ENCODE peak calls at places on chromosomes 4 and X, in six cellular contexts. X, J, D, O, G and A are unnamed samples. For H3K4me1, the result is how much of the 10 kb centered on the place peaks cover.

GRCh38 chr4:140088317-140088967 is 65.5 kb downstream of the MAML3 start:
- DNase-seq in D (no peak), G (no peak), O (no peak), J (no peak), X (no peak), A (no peak)

GRCh38 chrX:136752796-136753195 is 27.9 kb downstream of the ARHGEF6 start:
- DNase-seq in D (peak), G (no peak), O (peak), X (no peak), J (no peak), A (no peak)

GRCh38 chrX:39766882-39767281 is 330.9 kb downstream of the BCOR start:
- DNase-seq in O (no peak), J (no peak), G (no peak), X (no peak), D (no peak), A (no peak)

GRCh38 chr4:17068885-17069284 is 170.4 kb upstream of the LDB2 start:
- DNase-seq in G (no peak), D (no peak), J (no peak), O (peak), X (no peak), A (no peak)

GRCh38 chr4:79445371-79445781 is 37.3 kb upstream of the GK2 start:
- DNase-seq in O (no peak), J (no peak), D (no peak), G (no peak), X (peak), A (no peak)

GRCh38 chr4:110335399-110335798 is 137.0 kb upstream of the ELOVL6 start:
- DNase-seq in J (no peak), X (no peak), O (no peak), D (peak), G (no peak), A (no peak)

GRCh38 chrX:84735025-84735424 is 232.8 kb upstream of the HDX start:
- DNase-seq in J (no peak), O (peak), D (no peak), X (no peak), G (peak), A (no peak)

GRCh38 chr4:52987401-52988056 is 125.4 kb downstream of the RASL11B start:
- DNase-seq in X (no peak), J (no peak), D (no peak), O (no peak), G (no peak), A (no peak)

GRCh38 chr4:110005461-110006056 is 92.9 kb downstream of the EGF start:
- DNase-seq in O (peak), G (peak), X (peak), D (peak), J (no peak), A (no peak)

GRCh38 chrX:41823402-41823801 is 99.4 kb downstream of the GPR82 start:
- DNase-seq in O (peak), G (no peak), D (no peak), X (no peak), J (no peak), A (peak)

GRCh38 chr4:126405369-126405982 is 1090.7 kb downstream of the FAT4 start:
- DNase-seq in G (peak), X (peak), D (no peak), O (peak), J (peak), A (no peak)

GRCh38 chr4:3257125-3257690 is 8.2 kb downstream of the MSANTD1 start:
- DNase-seq in O (no peak), X (no peak), G (peak), J (no peak), D (peak), A (peak)

GRCh38 chr4:146650034-146650433 is 11.3 kb downstream of the POU4F2 start:
- DNase-seq in G (no peak), J (no peak), D (no peak), O (no peak), X (no peak), A (no peak)

GRCh38 chrX:55253528-55253927 is 11.2 kb downstream of the PAGE3 start:
- DNase-seq in O (no peak), G (no peak), D (no peak), X (no peak), J (no peak), A (no peak)

GRCh38 chrX:153184787-153185186 is 5.7 kb downstream of the MAGEA1 start:
- DNase-seq in X (no peak), G (no peak), J (no peak), O (no peak), D (no peak), A (no peak)

GRCh38 chrX:51776851-51777250 is 33.6 kb downstream of the GSPT2 start:
- DNase-seq in D (no peak), O (no peak), X (no peak), J (no peak), G (no peak), A (no peak)

GRCh38 chr4:140047017-140047640 is 106.9 kb downstream of the MAML3 start:
- DNase-seq in X (peak), G (no peak), D (peak), O (no peak), J (peak), A (no peak)

GRCh38 chr4:141464366-141464765 is 172.0 kb upstream of the IL15 start:
- DNase-seq in X (no peak), D (no peak), O (no peak), G (no peak), J (no peak), A (no peak)

GRCh38 chrX:119118780-119119395 is 8.7 kb downstream of the KIAA1210 start:
- DNase-seq in O (peak), X (peak), J (peak), G (peak), D (peak), A (peak)

GRCh38 chr4:116118216-116118615 is 967.2 kb downstream of the TRAM1L1 start:
- DNase-seq in X (no peak), J (no peak), O (no peak), G (no peak), D (no peak), A (no peak)

GRCh38 chrX:29257516-29257915 is 670.3 kb downstream of the IL1RAPL1 start:
- DNase-seq in J (no peak), D (no peak), O (peak), G (no peak), X (no peak), A (no peak)

GRCh38 chr4:65597697-65598096 is 72.6 kb downstream of the EPHA5 start:
- DNase-seq in X (no peak), G (no peak), O (no peak), D (peak), J (no peak), A (no peak)

GRCh38 chr4:142379277-142380051 is 466.6 kb downstream of the INPP4B start:
- DNase-seq in O (peak), D (peak), X (no peak), J (no peak), G (peak), A (no peak)

GRCh38 chr4:30716671-30717207 is 3.4 kb upstream of the PCDH7 start:
- DNase-seq in O (peak), J (no peak), D (peak), G (peak), X (no peak), A (peak)

GRCh38 chr4:126591583-126591982 is 1041.2 kb upstream of the INTU start:
- DNase-seq in G (no peak), O (peak), J (no peak), D (no peak), X (no peak), A (no peak)

GRCh38 chr4:158758703-158759102 is 10.1 kb upstream of the FNIP2 start:
- DNase-seq in D (no peak), G (no peak), J (no peak), O (no peak), X (no peak), A (no peak)

GRCh38 chr4:76447326-76447954 is 12.4 kb downstream of the SHROOM3 start:
- DNase-seq in D (no peak), X (no peak), G (peak), O (peak), J (no peak), A (no peak)

GRCh38 chrX:122777766-122778165 is 406.3 kb upstream of the GRIA3 start:
- DNase-seq in G (no peak), O (peak), X (no peak), D (no peak), J (no peak), A (no peak)

GRCh38 chrX:136850441-136851175 is 29.9 kb downstream of the RBMX start:
- DNase-seq in G (no peak), J (no peak), X (no peak), O (peak), D (no peak), A (no peak)

DNA sequence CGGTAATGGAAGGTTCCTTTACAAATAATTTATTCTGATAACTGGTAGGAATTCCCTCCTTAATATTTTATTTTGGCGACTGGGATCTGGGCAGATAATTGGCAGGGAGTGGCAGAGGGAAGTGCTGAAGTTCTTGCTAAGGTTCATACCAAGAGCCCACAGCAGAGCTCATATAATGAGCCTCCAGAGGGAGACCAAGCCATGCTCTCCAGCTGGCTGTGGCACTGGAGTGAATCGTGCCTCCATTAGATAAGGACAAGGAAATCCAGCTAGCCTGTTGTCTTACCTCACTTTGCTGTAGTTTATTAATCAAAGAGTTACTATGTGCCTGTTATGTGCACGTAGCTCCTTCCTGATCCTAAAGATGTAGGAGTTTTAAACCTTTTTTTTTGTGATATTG is 1.3 kb downstream of the ASB12 start:
- DNase-seq in O (no peak), J (no peak), D (no peak), X (peak), G (no peak), A (no peak)
- TF ChIP-seq CTCF in O (no peak), J (no peak), D (no peak), X (no peak), G (no peak), A (no peak)

GRCh38 chr4:8218371-8219050 is 19.4 kb downstream of the SH3TC1 start:
- DNase-seq in G (no peak), X (no peak), D (no peak), J (no peak), O (no peak), A (no peak)

GRCh38 chr4:8215641-8216442 is 16.8 kb downstream of the SH3TC1 start:
- DNase-seq in G (no peak), O (no peak), D (no peak), X (no peak), J (no peak), A (no peak)

GRCh38 chr4:8216443-8217245 is 17.6 kb downstream of the SH3TC1 start:
- DNase-seq in D (no peak), G (no peak), O (no peak), J (no peak), X (no peak), A (no peak)

GRCh38 chr4:8217871-8218270 is 18.8 kb downstream of the SH3TC1 start:
- DNase-seq in J (no peak), G (no peak), X (no peak), O (no peak), D (no peak), A (no peak)

DNA sequence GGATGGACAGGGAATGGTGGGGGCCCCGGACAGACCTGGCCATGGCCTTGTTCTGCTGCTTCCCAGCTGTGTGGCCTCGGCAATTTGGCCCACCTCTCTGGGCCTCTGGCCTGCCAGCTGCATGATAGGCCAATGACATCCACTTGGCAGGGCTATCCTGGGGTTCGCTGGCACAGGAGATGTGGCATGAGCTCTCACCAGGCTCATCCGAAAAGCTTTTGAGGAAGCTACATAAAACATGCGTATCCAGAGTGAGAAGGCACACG is 18.1 kb downstream of the SH3TC1 start:
- DNase-seq in J (no peak), X (no peak), D (no peak), O (no peak), G (no peak), A (no peak)
- H3K9ac ChIP-seq in J (no peak), X (no peak), D (no peak), O (no peak), G (no peak), A (no peak)

GRCh38 chrX:2711441-2711840 is 20.3 kb downstream of the CD99 start:
- DNase-seq in G (no peak), O (no peak), X (no peak), J (no peak), D (no peak), A (no peak)
- H3K4me1 ChIP-seq in G (under half), O (under half), X (under half), J (under half), D (under half), A (under half)

GRCh38 chrX:23954396-23954795 is 46.6 kb downstream of the CXorf58 start:
- DNase-seq in G (no peak), O (no peak), J (no peak), D (no peak), X (peak), A (no peak)
- TF ChIP-seq CTCF in G (no peak), O (no peak), J (no peak), D (no peak), X (no peak), A (no peak)

GRCh38 chr4:168844261-168845039 is 165.6 kb downstream of the CBR4 start:
- DNase-seq in J (no peak), D (no peak), X (no peak), G (no peak), O (peak), A (no peak)
- H3K9ac ChIP-seq in J (no peak), D (no peak), X (no peak), G (peak), O (no peak), A (no peak)

GRCh38 chr4:4614925-4615678 is 73.3 kb upstream of the STX18 start:
- DNase-seq in X (no peak), J (no peak), O (peak), D (no peak), G (no peak), A (no peak)

GRCh38 chr4:4613641-4614286 is 71.9 kb upstream of the STX18 start:
- DNase-seq in D (no peak), O (no peak), G (no peak), X (no peak), J (no peak), A (no peak)

GRCh38 chr4:4609622-4610334 is 67.9 kb upstream of the STX18 start:
- DNase-seq in O (no peak), X (no peak), J (no peak), G (no peak), D (no peak), A (no peak)

GRCh38 chr4:4610672-4611071 is 68.8 kb upstream of the STX18 start:
- DNase-seq in J (no peak), O (no peak), X (no peak), D (no peak), G (no peak), A (no peak)

DNA sequence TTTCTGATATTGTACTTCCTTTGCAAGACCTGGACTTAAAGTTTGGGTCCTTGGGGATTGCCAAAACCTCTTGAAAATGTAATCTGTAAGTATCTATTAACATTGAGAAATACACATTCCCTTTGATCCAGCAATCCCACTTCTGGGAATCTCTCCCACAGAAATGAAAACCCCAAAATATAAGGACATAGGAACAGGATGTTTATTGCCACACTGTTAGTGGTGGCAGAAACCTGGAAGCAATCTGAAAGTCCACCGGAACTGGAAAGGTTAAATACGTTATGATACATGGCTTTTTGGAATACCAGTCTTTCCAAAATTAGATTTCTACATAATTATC is 71.2 kb upstream of the STX18 start:
- DNase-seq in G (no peak), O (peak), J (no peak), X (no peak), D (no peak), A (no peak)
- H3K4me1 ChIP-seq in G (under half), O (under half), J (under half), X (under half), D (under half), A (under half)